ENCODE peak calls at places on chromosomes 11 and 22, in seven cellular contexts. Y, I, S, L, R, Z and X are unnamed samples.

GRCh38 chr11:2704896-2705606 is 5.3 kb upstream of the KCNQ1OT1 start:
- DNase-seq in Y (no peak), I (no peak), S (no peak), L (no peak), R (peak), Z (no peak), X (no peak)

GRCh38 chr22:49162841-49163240 is 664.8 kb downstream of the BRD1 start:
- DNase-seq in Y (no peak), I (no peak), S (no peak), L (no peak), R (no peak), Z (no peak), X (no peak)

GRCh38 chr11:19253149-19253540 is 12.4 kb upstream of the E2F8 start:
- DNase-seq in Y (no peak), I (no peak), S (no peak), L (no peak), R (no peak), Z (no peak), X (no peak)

GRCh38 chr11:126963603-126964353 is 36.8 kb downstream of the KIRREL3 start:
- DNase-seq in Y (no peak), I (no peak), S (no peak), L (peak), R (no peak), Z (no peak), X (no peak)

GRCh38 chr11:92838655-92839334 is 130.7 kb upstream of the MTNR1B start:
- DNase-seq in Y (no peak), I (no peak), S (no peak), L (peak), R (no peak), Z (peak), X (no peak)

GRCh38 chr22:42695294-42695693 is 25.4 kb downstream of the A4GALT start:
- DNase-seq in Y (no peak), I (no peak), S (no peak), L (no peak), R (no peak), Z (no peak), X (no peak)

GRCh38 chr11:123083623-123084029 is 21.7 kb upstream of the HSPA8 start:
- DNase-seq in Y (no peak), I (peak), S (peak), L (peak), R (peak), Z (peak), X (no peak)

GRCh38 chr11:111851636-111852035 is 19.7 kb downstream of the ALG9 start:
- DNase-seq in Y (no peak), I (no peak), S (no peak), L (no peak), R (no peak), Z (peak), X (no peak)

GRCh38 chr11:66327171-66328035 is 8.8 kb downstream of the RIN1 start:
- DNase-seq in Y (no peak), I (no peak), S (no peak), L (peak), R (no peak), Z (peak), X (no peak)

GRCh38 chr11:118398797-118399564 is 2.4 kb upstream of the ATP5MG start:
- DNase-seq in Y (no peak), I (no peak), S (no peak), L (no peak), R (no peak), Z (peak), X (peak)

GRCh38 chr11:60377737-60378136 is 595 bp upstream of the MS4A7 start:
- DNase-seq in Y (peak), I (no peak), S (peak), L (no peak), R (peak), Z (no peak), X (peak)

GRCh38 chr22:43509337-43509736 is 97.5 kb downstream of the MPPED1 start:
- DNase-seq in Y (no peak), I (no peak), S (no peak), L (no peak), R (no peak), Z (no peak), X (no peak)

GRCh38 chr22:37079668-37080171 is 28.2 kb downstream of the KCTD17 start:
- DNase-seq in Y (no peak), I (no peak), S (peak), L (peak), R (no peak), Z (peak), X (no peak)

GRCh38 chr11:119747868-119748660 is 19.1 kb upstream of the NECTIN1 start:
- DNase-seq in Y (no peak), I (no peak), S (no peak), L (no peak), R (peak), Z (no peak), X (no peak)

GRCh38 chr11:16365456-16366355 is 9.4 kb upstream of the SOX6 start:
- DNase-seq in Y (no peak), I (no peak), S (no peak), L (no peak), R (no peak), Z (no peak), X (no peak)

GRCh38 chr22:37426532-37427127 is 649 bp downstream of the ELFN2 start:
- DNase-seq in Y (no peak), I (peak), S (no peak), L (no peak), R (no peak), Z (peak), X (no peak)

GRCh38 chr11:92776676-92777075 is 192.8 kb upstream of the MTNR1B start:
- DNase-seq in Y (no peak), I (no peak), S (peak), L (peak), R (no peak), Z (no peak), X (no peak)

GRCh38 chr22:24437820-24438328 is 10.5 kb downstream of the ADORA2A start:
- DNase-seq in Y (peak), I (peak), S (no peak), L (no peak), R (no peak), Z (no peak), X (no peak)
- TF ChIP-seq CTCF in Y (peak), I (peak), S (no peak), L (peak), R (no peak), Z (peak), X (peak)

GRCh38 chr22:46026907-46027218 is 49.9 kb upstream of the WNT7B start:
- DNase-seq in Y (no peak), I (no peak), S (no peak), L (no peak), R (no peak), Z (no peak), X (no peak)
- H3K4me3 ChIP-seq in Y (no peak), I (no peak), S (peak), L (peak), R (peak), Z (peak), X (no peak)

GRCh38 chr11:108121274-108122155 is at the start of gene ACAT1:
- DNase-seq in Y (peak), I (peak), S (peak), L (peak), R (peak), Z (peak), X (peak)
- TF ChIP-seq CTCF in Y (peak), I (no peak), S (peak), L (no peak), R (peak), Z (peak), X (peak)

GRCh38 chr11:76891793-76892192 is 31.1 kb downstream of the ACER3 start:
- DNase-seq in Y (no peak), I (no peak), S (no peak), L (no peak), R (no peak), Z (no peak), X (no peak)
- H3K4me3 ChIP-seq in Y (no peak), I (no peak), S (no peak), L (no peak), R (no peak), Z (no peak), X (no peak)

GRCh38 chr22:33465554-33465953 is 407.4 kb upstream of the SYN3 start:
- DNase-seq in Y (no peak), I (no peak), S (no peak), L (no peak), R (no peak), Z (no peak), X (no peak)

GRCh38 chr22:33467067-33467466 is 408.9 kb upstream of the SYN3 start:
- DNase-seq in Y (no peak), I (no peak), S (no peak), L (no peak), R (no peak), Z (no peak), X (no peak)

GRCh38 chr22:33464698-33465097 is 406.5 kb upstream of the SYN3 start:
- DNase-seq in Y (no peak), I (no peak), S (no peak), L (no peak), R (no peak), Z (no peak), X (no peak)

GRCh38 chr22:33470456-33470855 is 412.3 kb upstream of the SYN3 start:
- DNase-seq in Y (peak), I (no peak), S (no peak), L (no peak), R (no peak), Z (no peak), X (no peak)

DNA sequence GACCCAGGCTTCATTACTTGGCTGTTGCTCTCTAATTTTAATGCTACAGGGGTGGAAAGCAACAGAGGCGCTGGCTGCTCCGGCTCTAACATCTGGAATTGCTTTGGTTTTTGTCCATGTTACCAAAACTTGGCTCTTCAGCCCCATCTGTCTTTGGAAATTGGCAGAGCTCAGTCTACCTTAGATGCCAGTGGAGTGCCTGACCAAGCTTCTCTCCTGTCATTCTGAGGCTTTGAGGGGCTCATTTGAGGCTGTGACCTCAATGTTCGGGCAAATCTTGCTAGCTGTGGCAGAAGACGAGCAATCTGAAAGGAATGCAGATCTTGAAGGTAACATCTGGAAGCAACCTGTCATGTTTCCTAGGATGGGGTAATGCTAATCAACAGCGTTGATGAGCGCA is 409.5 kb upstream of the SYN3 start:
- DNase-seq in Y (no peak), I (no peak), S (no peak), L (no peak), R (no peak), Z (peak), X (no peak)
- TF ChIP-seq CTCF in Y (no peak), I (no peak), S (no peak), L (no peak), R (no peak), Z (peak), X (no peak)

GRCh38 chr22:46006379-46007002 is 29.5 kb upstream of the WNT7B start:
- DNase-seq in Y (peak), I (peak), S (peak), L (peak), R (peak), Z (peak), X (peak)
- H3K4me3 ChIP-seq in Y (no peak), I (no peak), S (no peak), L (peak), R (peak), Z (no peak), X (no peak)

GRCh38 chr11:121446752-121447156 is 5.4 kb upstream of the SORL1 start:
- DNase-seq in Y (no peak), I (no peak), S (no peak), L (peak), R (no peak), Z (peak), X (no peak)
- TF ChIP-seq CTCF in Y (no peak), I (peak), S (no peak), L (peak), R (no peak), Z (peak), X (peak)

GRCh38 chr11:5658318-5658717 is 26.6 kb downstream of the TRIM5 start:
- DNase-seq in Y (no peak), I (no peak), S (no peak), L (no peak), R (no peak), Z (no peak), X (no peak)
- H3K4me3 ChIP-seq in Y (no peak), I (no peak), S (no peak), L (no peak), R (no peak), Z (no peak), X (no peak)

DNA sequence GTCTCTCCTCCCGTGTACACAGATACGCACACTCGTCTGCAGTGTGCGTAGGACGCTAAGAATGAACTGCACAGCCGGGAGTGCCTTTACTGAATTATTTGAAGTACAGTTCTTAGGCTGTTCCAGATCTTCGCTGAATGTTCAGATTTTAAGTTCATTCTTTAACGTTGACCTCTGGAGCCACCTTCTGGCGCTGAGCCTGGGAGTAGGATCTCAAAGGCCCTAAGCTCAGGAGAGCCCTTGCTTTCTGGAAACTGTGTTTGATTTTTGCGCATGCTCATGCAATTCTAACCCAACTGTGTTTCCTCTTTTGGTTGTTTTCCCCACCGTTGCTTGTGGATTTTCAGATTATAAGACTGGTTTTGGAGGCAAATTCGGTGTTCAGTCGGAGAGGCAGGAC is 22.8 kb downstream of the CTTN start:
- DNase-seq in Y (no peak), I (no peak), S (no peak), L (no peak), R (no peak), Z (peak), X (no peak)
- TF ChIP-seq CTCF in Y (no peak), I (peak), S (no peak), L (no peak), R (no peak), Z (no peak), X (no peak)

GRCh38 chr22:35661377-35661937 is 13.2 kb downstream of the APOL6 start:
- DNase-seq in Y (no peak), I (no peak), S (no peak), L (peak), R (no peak), Z (peak), X (no peak)

GRCh38 chr22:35657571-35658312 is 9.5 kb downstream of the APOL6 start:
- DNase-seq in Y (no peak), I (no peak), S (no peak), L (no peak), R (no peak), Z (no peak), X (no peak)

GRCh38 chr22:35664955-35665577 is 16.8 kb downstream of the APOL6 start:
- DNase-seq in Y (no peak), I (no peak), S (no peak), L (no peak), R (no peak), Z (no peak), X (no peak)

DNA sequence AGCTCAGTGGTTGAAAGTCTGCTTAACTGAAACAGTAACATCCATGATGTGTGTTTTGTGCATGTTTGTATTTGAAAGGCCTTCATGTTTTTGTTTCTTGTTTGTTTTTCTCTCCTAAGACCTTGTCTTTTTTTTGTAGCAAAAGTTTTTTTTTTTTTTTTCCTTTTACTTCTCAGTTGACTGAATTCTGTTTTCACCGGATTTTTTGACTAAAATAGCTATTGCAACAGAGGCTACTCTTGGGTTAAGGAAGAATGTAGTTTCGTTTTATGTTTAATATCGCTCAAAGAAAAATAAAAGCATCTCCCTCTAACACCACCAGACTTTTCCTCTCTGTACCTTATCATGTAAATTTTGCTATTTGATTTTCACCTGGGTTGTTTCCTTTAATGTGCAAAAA is 15.1 kb downstream of the APOL6 start:
- DNase-seq in Y (no peak), I (no peak), S (no peak), L (no peak), R (no peak), Z (peak), X (no peak)
- H3K4me3 ChIP-seq in Y (no peak), I (no peak), S (no peak), L (no peak), R (peak), Z (no peak), X (no peak)